ENCODE peak calls at places on chromosomes 6 and 20, in four cellular contexts. P is H54, Y is GM19239, U is nucleus accumbens. I is an unnamed sample.

GRCh38 chr6:108627692-108628565 is 67.2 kb downstream of the FOXO3 start:
- DNase-seq in P (no peak), Y (no peak), U (no peak), I (peak)

GRCh38 chr6:684831-685636 is 7.9 kb downstream of the EXOC2 start:
- DNase-seq in P (peak), Y (peak), U (no peak), I (peak)

GRCh38 chr20:23356203-23356602 is 5.6 kb downstream of the NXT1 start:
- DNase-seq in P (no peak), Y (no peak), U (no peak), I (no peak)

GRCh38 chr20:10661261-10661660 is 12.5 kb downstream of the JAG1 start:
- DNase-seq in P (no peak), Y (no peak), U (no peak), I (no peak)

GRCh38 chr20:40562031-40562430 is 127.0 kb downstream of the MAFB start:
- DNase-seq in P (no peak), Y (no peak), U (no peak), I (peak)

GRCh38 chr6:13678255-13678983 is 33.2 kb downstream of the RANBP9 start:
- DNase-seq in P (no peak), Y (no peak), U (no peak), I (no peak)

GRCh38 chr6:86937219-86938079 is at the start of gene HTR1E:
- DNase-seq in P (peak), Y (no peak), U (peak), I (peak)

GRCh38 chr20:3172933-3173581 is at the start of gene LZTS3:
- DNase-seq in P (peak), Y (peak), U (peak), I (peak)

GRCh38 chr6:118029967-118030366 is 122.9 kb downstream of the SLC35F1 start:
- DNase-seq in P (no peak), Y (no peak), U (no peak), I (no peak)

GRCh38 chr20:33838035-33838864 is 27.1 kb downstream of the CHMP4B start:
- DNase-seq in P (no peak), Y (no peak), U (no peak), I (no peak)

GRCh38 chr6:30687659-30688431 is 1.4 kb upstream of the PPP1R18 start:
- DNase-seq in P (no peak), Y (no peak), U (no peak), I (peak)

GRCh38 chr6:113299526-113299925 is 557.6 kb upstream of the MARCKS start:
- DNase-seq in P (no peak), Y (no peak), U (no peak), I (peak)